ENCODE peak calls at places on chromosomes 16 and 17, in six cellular contexts. K is WTC11, U is AG04449, Y is mesothelial cell of epicardium, N is HL-60, R is brain microvascular endothelial cell. E is an unnamed sample.

GRCh38 chr16:17964196-17964595 is 372.3 kb downstream of the NPIPA8 start:
- DNase-seq in Y (no peak), K (no peak), U (no peak), N (no peak), R (no peak), E (no peak)

GRCh38 chr17:42975265-42975664 is 4.6 kb downstream of the PTGES3L start:
- DNase-seq in Y (no peak), K (no peak), N (no peak), U (no peak), R (no peak), E (no peak)

GRCh38 chr17:32103476-32104113 is 38.7 kb upstream of the RHOT1 start:
- DNase-seq in K (no peak), Y (no peak), N (no peak), U (no peak), R (no peak), E (no peak)

GRCh38 chr16:67801889-67802288 is 4.5 kb downstream of the RANBP10 start:
- DNase-seq in N (no peak), R (no peak), U (no peak), Y (no peak), K (no peak), E (no peak)

GRCh38 chr17:9414471-9414870 is 161.1 kb downstream of the STX8 start:
- DNase-seq in U (no peak), N (no peak), Y (no peak), K (no peak), R (no peak), E (no peak)

GRCh38 chr17:3639981-3640596 is 3.5 kb downstream of the CTNS start:
- DNase-seq in K (no peak), N (no peak), U (peak), Y (no peak), R (peak), E (no peak)

GRCh38 chr17:57911021-57911420 is 44.2 kb downstream of the CUEDC1 start:
- DNase-seq in K (no peak), U (no peak), N (no peak), R (no peak), Y (no peak), E (no peak)

GRCh38 chr16:6602401-6602800 is 730.2 kb upstream of the RBFOX1 start:
- DNase-seq in K (no peak), U (no peak), N (no peak), Y (no peak), R (no peak), E (no peak)

GRCh38 chr16:57660715-57661463 is 7.2 kb upstream of the ADGRG3 start:
- DNase-seq in R (no peak), Y (no peak), U (no peak), N (no peak), K (no peak), E (no peak)

GRCh38 chr16:86964846-86965245 is 352.3 kb downstream of the C16orf95 start:
- DNase-seq in Y (no peak), U (no peak), N (no peak), R (no peak), K (no peak), E (no peak)

GRCh38 chr17:48625502-48626201 is 506 bp downstream of the HOXB9 start:
- DNase-seq in K (peak), Y (peak), N (no peak), R (no peak), U (no peak), E (no peak)

GRCh38 chr17:50055055-50055425 is 870 bp upstream of the ITGA3 start:
- DNase-seq in K (peak), N (no peak), U (no peak), R (no peak), Y (no peak), E (no peak)

GRCh38 chr16:29821663-29822115 is 1.4 kb downstream of the MVP start:
- DNase-seq in U (no peak), R (peak), N (no peak), Y (no peak), K (no peak), E (no peak)

DNA sequence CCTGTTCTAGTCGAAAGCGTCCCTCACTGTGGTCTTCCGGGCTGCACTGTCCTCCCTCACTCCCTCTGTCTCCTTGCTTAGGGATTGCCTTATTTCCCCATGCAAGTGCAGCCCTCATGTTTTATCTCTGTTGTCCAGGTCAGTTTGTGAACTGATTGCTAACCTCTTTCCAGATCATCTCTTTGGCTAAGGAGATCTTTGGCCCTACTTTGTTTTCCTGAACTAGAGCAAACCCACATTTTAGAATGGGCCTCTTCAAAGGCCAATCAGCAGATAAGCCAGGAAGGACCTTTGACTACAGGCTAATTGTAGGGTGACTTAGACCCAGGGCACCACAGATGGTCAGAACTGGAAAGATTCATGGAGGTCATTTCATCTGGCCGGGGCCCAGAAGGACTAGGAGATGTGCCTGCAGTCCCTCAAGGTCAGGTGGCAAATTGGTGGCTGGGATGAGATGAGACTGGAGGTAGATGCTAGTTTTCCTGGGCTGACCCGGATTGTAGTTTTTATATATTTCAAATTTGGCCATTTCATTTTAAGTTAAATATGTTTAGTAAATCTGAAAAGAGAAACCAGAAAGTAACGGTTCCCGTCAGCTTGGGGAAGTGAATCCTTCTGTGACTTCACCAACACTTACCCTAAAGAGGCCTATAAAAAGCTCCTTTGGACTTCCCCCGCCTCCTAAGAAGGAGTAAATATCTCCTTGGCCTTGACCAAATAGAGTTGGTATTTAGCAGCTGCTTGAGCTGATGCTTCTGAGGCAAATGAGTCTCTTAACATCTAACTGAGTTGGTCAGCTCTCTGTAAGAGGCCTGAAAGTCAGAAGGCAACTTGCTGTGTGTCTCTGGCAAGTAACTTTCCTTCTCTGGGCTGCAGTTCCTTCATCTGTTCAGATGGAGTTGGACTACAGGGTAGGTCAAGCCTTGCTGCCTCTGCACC is 6.3 kb upstream of the SLC25A19 start:
- DNase-seq in N (no peak), R (no peak), Y (no peak), K (no peak), U (no peak), E (no peak)
- TF ChIP-seq CTCF in N (no peak), R (no peak), Y (no peak), K (no peak), U (no peak), E (no peak)

DNA sequence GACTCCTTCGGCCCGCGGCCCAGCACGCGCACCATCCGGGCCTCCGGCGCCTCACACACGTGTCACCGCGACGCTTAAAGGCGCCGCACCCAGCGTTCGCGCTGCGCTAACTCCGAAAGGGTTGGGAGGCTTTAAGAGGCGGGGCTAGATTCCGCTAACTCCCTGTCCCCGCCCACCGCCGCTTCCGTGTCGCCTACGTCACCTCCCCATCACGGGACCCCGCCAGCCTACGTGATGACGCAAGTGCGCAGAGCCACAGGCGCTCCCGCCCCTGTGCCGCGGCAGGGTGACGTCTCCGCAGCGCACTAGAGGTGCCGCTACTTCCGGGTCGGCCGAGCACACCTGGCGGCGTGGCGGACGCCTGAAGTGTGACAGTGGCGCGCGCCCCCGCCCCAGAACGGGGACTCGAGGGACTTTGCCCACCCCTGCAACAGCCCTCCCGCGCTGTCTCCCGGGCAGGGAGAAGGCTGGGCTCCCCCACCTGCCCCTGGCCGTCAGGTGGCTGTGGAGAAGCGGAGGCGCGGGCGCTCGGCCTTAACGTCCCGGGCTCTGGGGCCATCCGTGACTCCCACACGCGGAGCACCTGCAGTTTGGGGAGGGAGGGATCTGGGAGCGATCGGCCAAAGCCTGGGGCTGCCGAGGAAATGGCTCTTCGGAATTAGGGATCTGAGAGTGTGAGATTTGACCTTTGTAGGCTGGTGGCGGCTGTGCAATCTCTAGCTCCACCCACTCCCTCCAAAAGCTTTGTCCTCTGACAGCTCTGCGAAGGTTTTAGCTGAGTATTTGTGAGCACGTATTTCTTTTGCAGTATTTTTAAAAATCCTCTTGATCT is at the start of gene USP36:
- DNase-seq in R (peak), Y (peak), U (peak), K (peak), N (peak), E (peak)
- TF ChIP-seq CTCF in R (no peak), Y (no peak), U (no peak), K (no peak), N (no peak), E (no peak)

DNA sequence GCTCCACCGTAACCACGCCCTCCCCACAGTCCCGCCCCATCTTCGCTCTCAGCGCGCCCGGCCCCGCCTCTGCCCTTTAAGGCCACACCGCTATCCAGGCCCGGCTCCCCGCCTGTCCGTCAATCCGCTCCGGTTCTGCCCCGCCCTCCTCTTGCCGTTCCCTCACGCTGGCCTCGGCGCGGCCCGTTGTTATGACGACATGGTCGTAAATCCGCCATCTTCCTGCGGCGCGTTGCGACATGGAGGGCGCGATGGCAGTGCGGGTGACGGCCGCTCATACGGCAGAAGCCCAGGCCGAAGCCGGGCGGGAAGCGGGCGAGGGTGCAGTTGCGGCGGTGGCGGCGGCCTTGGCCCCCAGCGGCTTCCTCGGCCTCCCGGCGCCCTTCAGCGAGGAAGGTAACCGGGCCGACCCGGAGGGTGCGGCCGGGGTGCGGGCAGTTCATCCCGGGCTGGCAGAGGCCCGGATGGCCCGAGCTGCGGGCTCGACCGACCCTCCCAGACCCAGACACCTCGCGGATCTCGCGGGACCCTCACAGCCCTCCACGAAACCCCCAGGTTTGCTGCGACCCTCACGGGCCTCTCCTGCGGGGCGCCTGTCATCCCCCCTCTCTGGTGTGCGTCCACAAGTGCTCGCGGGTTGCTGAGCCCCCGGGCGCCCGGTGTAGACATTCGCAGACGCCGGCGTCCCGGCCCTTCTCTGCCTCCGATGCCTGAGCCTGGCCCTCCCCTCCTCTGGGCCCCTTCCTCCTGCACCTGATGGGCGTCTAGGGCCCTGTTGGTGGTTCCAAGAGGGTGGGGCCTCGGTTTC is at the start of gene E4F1:
- DNase-seq in R (peak), Y (peak), N (peak), U (peak), K (peak), E (peak)
- TF ChIP-seq CTCF in R (no peak), Y (no peak), N (no peak), U (no peak), K (no peak), E (no peak)

GRCh38 chr17:72392056-72393010 is 271.5 kb downstream of the SOX9 start:
- DNase-seq in R (peak), K (no peak), N (no peak), U (no peak), Y (no peak), E (no peak)

GRCh38 chr17:72397223-72397667 is 276.4 kb downstream of the SOX9 start:
- DNase-seq in R (no peak), N (no peak), Y (no peak), K (no peak), U (no peak), E (no peak)

GRCh38 chr17:72393553-72393952 is 272.7 kb downstream of the SOX9 start:
- DNase-seq in K (no peak), R (peak), U (no peak), Y (no peak), N (no peak), E (no peak)

GRCh38 chr17:72396121-72396520 is 275.3 kb downstream of the SOX9 start:
- DNase-seq in R (no peak), N (no peak), Y (no peak), K (no peak), U (no peak), E (no peak)

DNA sequence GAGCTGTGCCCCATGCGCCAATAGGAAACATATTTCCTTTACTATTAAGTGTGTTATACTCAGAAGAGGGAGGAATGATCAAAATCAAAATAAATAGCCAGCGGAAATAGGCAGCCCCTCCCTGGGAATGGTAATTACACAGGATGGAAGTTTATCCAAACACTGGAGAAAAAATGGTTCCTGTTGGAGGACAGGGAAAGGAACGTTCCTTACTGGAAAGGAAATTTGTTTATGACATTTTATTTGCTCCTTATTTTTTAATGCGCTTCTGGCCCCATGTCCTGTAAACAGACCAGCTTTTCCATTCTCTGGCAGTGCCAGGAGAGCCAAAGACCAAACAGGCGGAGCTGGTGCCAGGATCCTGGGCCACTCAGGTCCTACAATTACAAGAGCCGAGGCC is 273.7 kb downstream of the SOX9 start:
- DNase-seq in Y (no peak), R (no peak), U (no peak), K (no peak), N (no peak), E (no peak)
- TF ChIP-seq CTCF in Y (no peak), R (no peak), U (no peak), K (no peak), N (no peak), E (no peak)

DNA sequence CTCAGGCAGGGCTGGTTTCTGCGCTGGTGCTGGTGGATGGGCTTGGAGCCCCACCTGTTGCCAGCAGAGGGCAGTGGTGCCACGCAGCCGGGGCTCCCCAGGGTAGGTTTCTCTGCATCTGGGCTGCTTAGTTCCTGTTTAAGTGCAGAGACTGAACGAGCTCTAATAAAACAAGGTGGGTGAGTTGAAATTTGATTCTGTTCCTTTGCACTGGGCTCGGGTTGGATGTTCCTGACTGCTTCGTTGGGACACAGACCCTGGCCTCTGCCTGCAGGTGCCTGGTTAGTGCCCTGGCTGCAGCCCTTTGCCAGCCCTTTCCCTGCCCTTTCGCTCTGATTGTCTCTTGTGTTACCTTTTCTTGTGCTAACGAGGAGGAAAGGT is 30.0 kb downstream of the TBCD start:
- DNase-seq in K (peak), U (no peak), R (peak), N (peak), Y (peak), E (peak)
- TF ChIP-seq CTCF in K (peak), U (peak), R (peak), N (peak), Y (peak), E (peak)

GRCh38 chr16:48899500-48899899 is 289.5 kb upstream of the N4BP1 start:
- DNase-seq in K (no peak), U (no peak), R (no peak), N (no peak), Y (no peak), E (no peak)

GRCh38 chr16:48903054-48903453 is 293.1 kb upstream of the N4BP1 start:
- DNase-seq in N (no peak), K (peak), U (no peak), R (no peak), Y (no peak), E (no peak)

GRCh38 chr16:48905632-48906031 is 295.7 kb upstream of the N4BP1 start:
- DNase-seq in U (no peak), R (no peak), K (no peak), N (no peak), Y (no peak), E (no peak)

GRCh38 chr16:48904333-48904732 is 294.4 kb upstream of the N4BP1 start:
- DNase-seq in Y (no peak), R (no peak), U (no peak), N (no peak), K (no peak), E (no peak)

DNA sequence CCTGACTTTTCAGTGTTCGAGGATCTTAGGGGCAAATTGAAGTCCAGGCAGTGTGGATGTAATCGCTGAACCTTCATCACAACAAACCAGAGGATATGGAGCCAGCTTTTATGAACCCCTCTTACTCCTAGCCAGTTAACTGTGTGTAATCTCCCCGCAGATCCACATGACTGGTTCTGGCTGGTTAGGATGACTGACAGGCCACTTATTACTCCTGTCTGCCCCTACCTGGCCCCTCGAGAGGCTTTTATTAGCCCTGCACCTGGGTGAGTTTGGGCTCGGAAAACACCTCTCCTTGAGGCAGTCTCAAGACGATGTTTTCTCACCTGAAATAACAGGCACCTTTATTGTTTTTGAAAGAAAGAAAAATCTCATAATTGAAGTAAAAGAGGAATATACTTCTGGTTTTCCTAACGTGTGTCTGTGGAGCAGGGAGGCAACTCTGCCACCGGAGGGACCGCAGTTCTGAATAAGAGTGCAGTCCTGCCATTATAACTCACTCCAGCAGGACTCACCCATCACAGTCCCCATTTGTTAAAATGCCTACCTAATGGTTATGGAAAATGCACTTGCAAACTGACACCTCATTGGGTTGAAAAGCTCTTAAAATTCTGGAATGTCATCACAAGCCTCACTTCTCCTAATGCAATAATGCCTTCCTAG is 291.9 kb upstream of the N4BP1 start:
- DNase-seq in Y (no peak), U (no peak), K (peak), N (no peak), R (no peak), E (no peak)
- TF ChIP-seq CTCF in Y (no peak), U (peak), K (no peak), N (no peak), R (no peak), E (no peak)

GRCh38 chr16:979106-979505 is 2.5 kb upstream of the SOX8 start:
- DNase-seq in R (no peak), N (no peak), Y (no peak), K (no peak), U (no peak), E (no peak)

GRCh38 chr16:981695-982151 is at the start of gene SOX8:
- DNase-seq in Y (no peak), K (peak), R (no peak), U (no peak), N (no peak), E (no peak)

GRCh38 chr16:978403-978802 is 3.2 kb upstream of the SOX8 start:
- DNase-seq in N (no peak), U (no peak), K (no peak), R (no peak), Y (no peak), E (no peak)

GRCh38 chr16:980595-980854 is 1.0 kb upstream of the SOX8 start:
- DNase-seq in K (no peak), R (no peak), Y (no peak), N (no peak), U (no peak), E (no peak)

DNA sequence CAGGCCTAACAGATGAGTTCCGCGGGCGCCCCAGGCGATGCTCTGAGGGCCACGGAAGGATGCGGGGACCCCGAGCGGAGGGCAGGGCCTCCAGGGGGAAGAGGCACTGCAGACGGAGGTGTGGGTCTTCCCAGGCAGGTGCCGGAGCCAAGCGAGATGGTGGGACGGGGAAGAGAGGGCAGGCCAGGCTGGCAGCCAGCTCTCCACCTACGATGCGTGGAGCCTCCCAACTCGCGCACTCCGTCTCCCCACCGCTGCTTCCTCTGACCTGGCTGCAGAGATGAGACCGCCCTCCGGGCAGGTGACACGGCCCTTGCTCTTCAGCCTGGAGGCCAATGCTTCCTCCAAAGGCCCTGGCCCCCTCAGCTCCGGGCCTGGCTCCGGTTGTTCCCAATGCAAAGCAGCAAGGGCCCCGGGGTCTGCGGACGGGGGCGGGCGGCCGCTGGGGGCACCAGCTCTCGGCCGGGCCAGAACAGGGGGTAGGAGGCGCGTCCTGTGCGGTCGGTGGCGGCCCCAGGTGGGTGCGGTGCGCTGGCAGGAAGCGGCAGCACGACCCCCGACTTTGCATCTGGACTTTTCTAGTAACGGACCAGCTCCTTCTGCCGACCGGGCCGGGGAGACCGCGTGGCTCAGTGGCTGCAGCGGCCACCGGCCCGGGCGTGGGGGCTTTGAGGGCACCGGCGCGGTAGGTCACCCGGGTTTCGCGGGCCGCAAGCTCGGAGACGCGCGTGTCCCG is 1.5 kb upstream of the SOX8 start:
- DNase-seq in K (peak), Y (no peak), U (no peak), N (no peak), R (no peak), E (no peak)
- TF ChIP-seq CTCF in K (no peak), Y (no peak), U (no peak), N (no peak), R (no peak), E (no peak)

E was measured in D721Med.